ENCODE peak calls at places on chromosomes 1 and 21, in five cellular contexts. W is GM20000; S is activated CD8-positive, alpha-beta T cell treated with anti-CD3 and anti-CD28 coated beads for 36 hours; L is caudate nucleus; N is RWPE1. B is an unnamed sample.

GRCh38 chr1:51330331-51331201 is at the start of gene TTC39A:
- DNase-seq in S (no peak), L (no peak), N (no peak), W (peak), B (no peak)

GRCh38 chr1:227227761-227228160 is 90.5 kb downstream of the CDC42BPA start:
- DNase-seq in L (no peak), W (no peak), N (no peak), S (no peak), B (no peak)

GRCh38 chr1:2468041-2468472 is 8.0 kb upstream of the PLCH2 start:
- DNase-seq in S (peak), N (no peak), W (peak), L (no peak), B (peak)

GRCh38 chr1:113871597-113872113 is at the start of gene PTPN22:
- DNase-seq in W (peak), S (peak), N (no peak), L (no peak), B (peak)

GRCh38 chr1:65429806-65430205 is 9.3 kb downstream of the LEPR start:
- DNase-seq in N (peak), S (no peak), W (no peak), L (no peak), B (peak)

GRCh38 chr1:161736332-161736969 is 13.1 kb upstream of the DUSP12 start:
- DNase-seq in W (no peak), L (no peak), N (peak), S (peak), B (no peak)

GRCh38 chr21:34360488-34361241 is 3.1 kb upstream of the KCNE2 start:
- DNase-seq in L (no peak), S (no peak), N (no peak), W (no peak), B (no peak)

GRCh38 chr1:229114315-229114714 is 156.6 kb upstream of the RAB4A start:
- DNase-seq in N (no peak), L (no peak), S (no peak), W (no peak), B (no peak)

GRCh38 chr1:166032901-166033371 is 133.9 kb downstream of the FAM78B start:
- DNase-seq in S (no peak), W (no peak), L (no peak), N (no peak), B (no peak)

GRCh38 chr1:179814513-179814838 is 63.1 kb downstream of the TOR1AIP2 start:
- DNase-seq in L (no peak), N (no peak), S (no peak), W (no peak), B (no peak)

GRCh38 chr1:19361231-19362147 is 49.4 kb downstream of the SLC66A1 start:
- DNase-seq in W (no peak), N (peak), S (peak), L (no peak), B (no peak)

GRCh38 chr21:32143222-32143939 is 135.5 kb downstream of the MIS18A start:
- DNase-seq in L (no peak), S (no peak), N (no peak), W (no peak), B (no peak)

GRCh38 chr1:39214021-39214713 is 9.7 kb downstream of the MACF1 start:
- DNase-seq in S (no peak), N (peak), L (no peak), W (no peak), B (no peak)

GRCh38 chr1:43977376-43978263 is 1.4 kb upstream of the B4GALT2 start:
- DNase-seq in S (no peak), N (no peak), W (no peak), L (no peak), B (peak)

GRCh38 chr1:53473463-53473862 is 14.3 kb downstream of the DMRTB1 start:
- DNase-seq in S (peak), N (no peak), L (no peak), W (no peak), B (no peak)

GRCh38 chr1:27074175-27074780 is 61.6 kb upstream of the TENT5B start:
- DNase-seq in W (no peak), N (no peak), L (no peak), S (no peak), B (peak)

GRCh38 chr1:24929876-24930702 is at the start of gene RUNX3:
- DNase-seq in W (peak), L (no peak), N (no peak), S (peak), B (peak)

GRCh38 chr1:41358152-41358937 is 2.9 kb upstream of the FOXO6 start:
- DNase-seq in W (no peak), S (no peak), N (no peak), L (no peak), B (peak)

GRCh38 chr1:160095382-160096105 is 2.9 kb downstream of the IGSF8 start:
- DNase-seq in L (no peak), W (no peak), S (no peak), N (no peak), B (no peak)

GRCh38 chr1:59765036-59765730 is 49.6 kb upstream of the HOOK1 start:
- DNase-seq in L (no peak), N (peak), S (no peak), W (no peak), B (no peak)

GRCh38 chr1:16386454-16387113 is 19.5 kb downstream of the SZRD1 start:
- DNase-seq in S (no peak), N (peak), W (no peak), L (no peak), B (no peak)

GRCh38 chr1:204979306-204979705 is 63.7 kb upstream of the CNTN2 start:
- DNase-seq in L (no peak), N (no peak), S (no peak), W (no peak), B (no peak)

GRCh38 chr1:20698195-20698910 is 19.5 kb downstream of the KIF17 start:
- DNase-seq in S (no peak), L (no peak), N (peak), W (no peak), B (no peak)

GRCh38 chr1:241250465-241250864 is 106.5 kb downstream of the RGS7 start:
- DNase-seq in N (peak), S (no peak), W (no peak), L (no peak), B (no peak)

GRCh38 chr1:79323240-79324025 is 316.9 kb upstream of the ADGRL4 start:
- DNase-seq in L (no peak), W (no peak), N (peak), S (no peak), B (peak)

GRCh38 chr1:48471103-48471502 is 901 bp downstream of the SPATA6 start:
- DNase-seq in S (no peak), L (no peak), N (no peak), W (no peak), B (no peak)

GRCh38 chr1:87603636-87604035 is 275.0 kb downstream of the LMO4 start:
- DNase-seq in L (no peak), S (no peak), W (no peak), N (no peak), B (no peak)